ENCODE peak calls at places on chromosomes 7 and 10, in seven cellular contexts. M is astrocyte, V is dorsolateral prefrontal cortex, U is suprapubic skin, X is coronary artery, Y is A549, H is uterus. D is an unnamed sample.

GRCh38 chr10:109282510-109282909 is 640.8 kb downstream of the XPNPEP1 start:
- DNase-seq in M (peak; percentile 82), V (no peak), Y (peak; percentile 2), X (no peak), U (no peak), H (no peak), D (no peak)

GRCh38 chr10:3805227-3805790 is 20.3 kb upstream of the KLF6 start:
- DNase-seq in M (peak; percentile 89), X (no peak), H (no peak), Y (peak; percentile 81), V (no peak), U (no peak), D (no peak)

GRCh38 chr7:116713918-116714317 is 41.9 kb downstream of the MET start:
- DNase-seq in H (no peak), X (no peak), Y (no peak), M (peak; percentile 87), V (no peak), U (no peak), D (no peak)

GRCh38 chr10:11673346-11674330 is 62.2 kb upstream of the USP6NL start:
- DNase-seq in M (no peak), X (no peak), V (no peak), H (peak; percentile 65), U (no peak), Y (no peak), D (no peak)

GRCh38 chr10:68957654-68958053 is 1.7 kb downstream of the DDX21 start:
- DNase-seq in M (no peak), H (no peak), Y (peak; percentile 5), V (no peak), U (no peak), X (no peak), D (no peak)

GRCh38 chr7:28685660-28686417 is 272.3 kb downstream of the TRIL start:
- DNase-seq in Y (peak; percentile 85), H (peak; percentile 99), U (peak; percentile 97), V (peak; percentile 85), X (peak; percentile 97), M (peak; percentile 98), D (peak; percentile 94)

GRCh38 chr10:128609460-128609859 is 483.2 kb upstream of the MKI67 start:
- DNase-seq in V (no peak), Y (no peak), X (no peak), U (no peak), M (no peak), H (no peak), D (no peak)

GRCh38 chr10:112446055-112446854 is 459 bp downstream of the ZDHHC6 start:
- DNase-seq in U (no peak), V (no peak), X (no peak), H (no peak), Y (no peak), M (peak; percentile 13), D (no peak)

GRCh38 chr10:97974108-97974507 is 56.3 kb downstream of the CRTAC1 start:
- DNase-seq in V (peak; percentile 61), M (no peak), Y (no peak), X (no peak), U (no peak), H (no peak), D (no peak)

GRCh38 chr7:20301311-20301939 is 29.3 kb upstream of the ITGB8 start:
- DNase-seq in V (no peak), Y (peak; percentile 10), H (no peak), M (peak; percentile 56), X (no peak), U (no peak), D (no peak)

GRCh38 chr7:36448781-36449379 is 59.2 kb downstream of the ANLN start:
- DNase-seq in Y (no peak), V (no peak), H (no peak), U (no peak), X (no peak), M (peak; percentile 42), D (no peak)

GRCh38 chr7:24395512-24395911 is 111.5 kb downstream of the NPY start:
- DNase-seq in H (no peak), V (no peak), X (no peak), Y (no peak), M (no peak), U (no peak), D (no peak)

GRCh38 chr10:89207181-89207800 is at the start of gene CH25H:
- DNase-seq in V (peak; percentile 84), H (peak; percentile 80), X (peak; percentile 86), M (peak; percentile 64), Y (peak; percentile 39), U (peak; percentile 90), D (peak; percentile 92)

GRCh38 chr10:123229927-123230630 is 75.9 kb downstream of the BUB3 start:
- DNase-seq in X (no peak), Y (no peak), U (no peak), M (peak; percentile 46), V (no peak), H (no peak), D (no peak)

GRCh38 chr7:107463139-107464078 is 6.4 kb upstream of the GPR22 start:
- DNase-seq in X (peak; percentile 75), M (peak; percentile 47), H (peak; percentile 69), V (peak; percentile 69), U (no peak), Y (peak; percentile 71), D (peak; percentile 57)

GRCh38 chr10:15439381-15439837 is 68.3 kb upstream of the FAM171A1 start:
- DNase-seq in M (no peak), V (no peak), H (peak; percentile 59), Y (peak; percentile 23), X (peak; percentile 83), U (no peak), D (peak; percentile 87)

GRCh38 chr10:109893371-109893770 is 29.9 kb downstream of the XPNPEP1 start:
- DNase-seq in U (no peak), V (no peak), Y (no peak), X (no peak), M (no peak), H (no peak), D (no peak)

GRCh38 chr10:97585439-97585811 is 1.2 kb downstream of the HOGA1 start:
- DNase-seq in M (no peak), Y (no peak), U (no peak), X (no peak), V (no peak), H (no peak), D (no peak)

GRCh38 chr7:134613623-134614347 is 32.9 kb upstream of the BPGM start:
- DNase-seq in Y (peak; percentile 86), M (peak; percentile 98), X (no peak), U (no peak), V (no peak), H (no peak), D (peak; percentile 54)

GRCh38 chr7:155813125-155813524 is 862 bp upstream of the SHH start:
- DNase-seq in X (no peak), U (no peak), M (no peak), H (no peak), V (no peak), Y (no peak), D (no peak)

GRCh38 chr7:133770863-133771492 is 356.2 kb upstream of the LRGUK start:
- DNase-seq in H (no peak), Y (peak; percentile 42), X (no peak), V (no peak), M (peak; percentile 55), U (no peak), D (no peak)

GRCh38 chr7:139361523-139361922 is 1.8 kb downstream of the LUC7L2 start:
- DNase-seq in H (no peak), Y (no peak), V (no peak), X (no peak), U (no peak), M (no peak), D (no peak)
- H3K4me3 ChIP-seq in H (peak overlapping the region; percentile 79), Y (peak overlapping the region; percentile 97), V (peak overlapping the region; percentile 91), X (peak overlapping the region; percentile 99), U (peak overlapping the region; percentile 81), M (peak overlapping the region; percentile 84), D (peak overlapping the region; percentile 14)

GRCh38 chr10:16866861-16867260 is 49.6 kb upstream of the RSU1 start:
- DNase-seq in H (no peak), X (no peak), V (no peak), M (no peak), Y (no peak), U (no peak), D (no peak)

GRCh38 chr10:16867990-16868389 is 50.8 kb upstream of the RSU1 start:
- DNase-seq in Y (no peak), H (no peak), U (no peak), X (no peak), M (peak; percentile 34), V (no peak), D (no peak)

GRCh38 chr10:16870331-16870730 is 53.1 kb upstream of the RSU1 start:
- DNase-seq in Y (no peak), V (no peak), M (no peak), U (no peak), X (no peak), H (no peak), D (no peak)

GRCh38 chr10:16863766-16864165 is 46.5 kb upstream of the RSU1 start:
- DNase-seq in U (no peak), X (no peak), Y (no peak), V (no peak), M (no peak), H (no peak), D (no peak)

GRCh38 chr10:16867556-16867955 is 50.3 kb upstream of the RSU1 start:
- DNase-seq in U (no peak), Y (no peak), V (no peak), M (peak; percentile 92), H (no peak), X (no peak), D (no peak)
- H3K27ac ChIP-seq in U (no peak overlapping the region), Y (no peak overlapping the region), V (no peak overlapping the region), M (peak overlapping the region; percentile 33), H (no peak overlapping the region), X (no peak overlapping the region), D (no peak overlapping the region)

GRCh38 chr10:116207180-116207579 is 65.8 kb downstream of the GFRA1 start:
- DNase-seq in H (no peak), V (no peak), X (no peak), Y (no peak), M (no peak), U (no peak), D (no peak)

GRCh38 chr10:116208999-116209398 is 64.0 kb downstream of the GFRA1 start:
- DNase-seq in U (no peak), M (no peak), V (no peak), Y (no peak), H (no peak), X (no peak), D (no peak)

GRCh38 chr10:116211682-116212081 is 61.3 kb downstream of the GFRA1 start:
- DNase-seq in U (no peak), X (no peak), H (no peak), M (peak; percentile 90), V (no peak), Y (no peak), D (no peak)

GRCh38 chr10:116210588-116211346 is 62.2 kb downstream of the GFRA1 start:
- DNase-seq in V (no peak), Y (no peak), H (no peak), M (peak; percentile 26), U (no peak), X (no peak), D (no peak)

GRCh38 chr10:116207690-116208089 is 65.3 kb downstream of the GFRA1 start:
- DNase-seq in X (no peak), Y (no peak), U (no peak), V (no peak), M (no peak), H (no peak), D (no peak)
- H3K4me3 ChIP-seq in X (no peak overlapping the region), Y (no peak overlapping the region), U (no peak overlapping the region), V (no peak overlapping the region), M (no peak overlapping the region), H (no peak overlapping the region), D (no peak overlapping the region)

GRCh38 chr10:76488602-76489001 is 1057.2 kb downstream of the LRMDA start:
- DNase-seq in V (no peak), M (no peak), H (no peak), U (no peak), X (no peak), Y (no peak), D (no peak)
- H3K27ac ChIP-seq in V (no peak overlapping the region), M (no peak overlapping the region), H (no peak overlapping the region), U (no peak overlapping the region), X (no peak overlapping the region), Y (no peak overlapping the region), D (no peak overlapping the region)